ENCODE peak calls at places on chromosomes 4 and X, in seven cellular contexts. J is body of pancreas, H is IMR-90, Y is Peyer's patch, W is A549, T is lower leg skin, D is adrenal gland. B is an unnamed sample.

GRCh38 chrX:55754861-55755294 is 37.3 kb downstream of the RRAGB start:
- DNase-seq in D (no peak), W (no peak), J (no peak), H (no peak), T (no peak), Y (no peak), B (no peak)

GRCh38 chrX:113741744-113742143 is 842.1 kb upstream of the HTR2C start:
- DNase-seq in D (no peak), Y (no peak), J (no peak), T (no peak), H (no peak), W (no peak), B (no peak)

GRCh38 chrX:77635372-77635771 is 150.6 kb downstream of the ATRX start:
- DNase-seq in D (no peak), T (no peak), W (no peak), Y (no peak), J (no peak), H (no peak), B (no peak)

GRCh38 chrX:13028871-13029336 is 15.5 kb downstream of the FAM9C start:
- DNase-seq in Y (no peak), W (peak), H (no peak), D (no peak), J (no peak), T (no peak), B (no peak)

GRCh38 chr4:114386637-114387233 is 211.9 kb upstream of the UGT8 start:
- DNase-seq in J (peak), T (no peak), W (no peak), H (peak), Y (no peak), D (no peak), B (no peak)

GRCh38 chr4:1812720-1813119 is 19.6 kb downstream of the FGFR3 start:
- DNase-seq in T (no peak), H (no peak), D (no peak), Y (no peak), W (no peak), J (peak), B (no peak)

GRCh38 chr4:7719354-7720174 is 220.1 kb downstream of the AFAP1 start:
- DNase-seq in T (peak), J (peak), H (no peak), D (peak), Y (peak), W (peak), B (peak)

GRCh38 chr4:158033416-158033863 is 139.4 kb downstream of the GASK1B start:
- DNase-seq in T (peak), Y (no peak), H (peak), J (peak), D (peak), W (no peak), B (no peak)

GRCh38 chrX:73215263-73215662 is 612 bp upstream of the NAP1L2 start:
- DNase-seq in W (no peak), Y (no peak), H (no peak), J (no peak), T (no peak), D (no peak), B (no peak)

GRCh38 chr4:114343015-114343414 is 255.6 kb upstream of the UGT8 start:
- DNase-seq in W (no peak), Y (no peak), J (no peak), D (no peak), T (no peak), H (no peak), B (no peak)

GRCh38 chr4:99103166-99103565 is 14.6 kb upstream of the ADH5 start:
- DNase-seq in T (no peak), H (no peak), D (no peak), Y (no peak), W (no peak), J (no peak), B (no peak)

GRCh38 chr4:112857461-112857860 is 192.0 kb upstream of the ANK2 start:
- DNase-seq in H (peak), D (peak), T (no peak), J (peak), W (peak), Y (no peak), B (peak)

GRCh38 chrX:134373736-134374135 is 86.2 kb upstream of the HPRT1 start:
- DNase-seq in J (no peak), D (no peak), H (no peak), Y (no peak), W (no peak), T (no peak), B (no peak)

GRCh38 chr4:67546971-67547370 is 1.7 kb upstream of the CENPC start:
- DNase-seq in T (no peak), J (no peak), Y (no peak), H (no peak), W (no peak), D (no peak), B (no peak)

GRCh38 chrX:40735318-40736169 is at the start of gene MED14:
- DNase-seq in Y (peak), T (peak), W (peak), H (peak), D (peak), J (peak), B (peak)
- TF ChIP-seq POLR2A in Y (peak), T (no peak), W (peak), H (peak), D (peak), J (peak), B (peak)

GRCh38 chrX:101091817-101092216 is 6.2 kb upstream of the CENPI start:
- DNase-seq in Y (no peak), T (no peak), H (no peak), J (no peak), W (no peak), D (no peak), B (no peak)

GRCh38 chrX:101097546-101098453 is at the start of gene CENPI:
- DNase-seq in Y (peak), H (peak), D (peak), W (peak), J (peak), T (peak), B (peak)
- TF ChIP-seq POLR2A in Y (no peak), H (peak), D (peak), W (peak), J (peak), T (no peak), B (peak)

DNA sequence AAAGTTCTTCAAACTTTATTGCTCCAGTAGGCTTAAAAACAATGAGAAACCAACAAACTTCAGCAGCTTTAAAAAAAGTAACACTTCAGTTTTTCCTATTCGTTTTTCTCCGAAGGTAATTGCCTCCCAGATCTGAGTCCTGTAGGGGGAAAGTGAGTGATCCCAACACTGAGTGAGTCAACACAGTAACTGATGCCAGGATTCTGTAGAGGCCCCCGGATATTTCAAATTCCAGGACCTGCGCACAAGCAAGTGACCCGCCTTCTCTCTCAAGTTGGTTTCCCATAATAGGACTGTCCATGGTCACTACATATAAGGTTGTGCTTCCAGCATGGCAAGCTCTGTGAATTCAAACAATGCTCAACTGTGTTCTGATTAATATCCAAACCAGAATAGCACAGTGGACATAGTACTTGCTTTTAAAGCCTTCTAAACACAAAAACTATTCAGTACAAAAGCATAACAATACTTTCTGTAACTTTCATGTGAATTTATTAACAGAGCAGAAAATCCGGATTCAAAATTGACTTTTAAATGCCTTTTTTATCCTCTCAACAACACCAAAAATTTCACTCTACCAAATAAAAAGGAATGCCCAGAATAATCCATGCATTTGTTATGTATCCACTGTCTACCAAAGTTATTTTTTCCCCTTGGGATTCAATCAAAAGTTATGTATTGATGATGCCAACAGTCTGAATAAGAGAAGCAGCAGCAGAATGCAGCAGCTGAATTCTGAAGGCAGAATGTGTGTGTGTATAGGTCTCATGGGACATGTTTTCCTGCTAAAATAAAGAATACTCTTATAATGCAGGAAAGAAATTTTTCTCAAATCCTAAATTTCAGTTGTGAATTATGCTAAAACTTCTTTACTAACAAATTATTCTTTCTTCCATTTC is at the start of gene DMD:
- DNase-seq in D (peak), Y (no peak), J (peak), W (no peak), T (no peak), H (peak), B (no peak)
- TF ChIP-seq POLR2A in D (peak), Y (no peak), J (peak), W (no peak), T (no peak), H (no peak), B (no peak)

GRCh38 chrX:2693123-2693438 is 2.0 kb downstream of the CD99 start:
- DNase-seq in H (no peak), W (no peak), T (no peak), Y (no peak), J (no peak), D (no peak), B (no peak)

GRCh38 chrX:2689773-2690666 is 1.1 kb upstream of the CD99 start:
- DNase-seq in J (peak), D (no peak), T (peak), H (no peak), Y (peak), W (no peak), B (no peak)

GRCh38 chrX:2691543-2692220 is 587 bp downstream of the CD99 start:
- DNase-seq in H (peak), Y (peak), J (peak), T (peak), W (peak), D (peak), B (no peak)

GRCh38 chrX:2692221-2693122 is 1.4 kb downstream of the CD99 start:
- DNase-seq in W (no peak), Y (no peak), T (peak), H (peak), J (no peak), D (no peak), B (no peak)

GRCh38 chrX:2690856-2691542 is at the start of gene CD99:
- DNase-seq in Y (peak), H (peak), T (peak), J (peak), D (peak), W (peak), B (peak)
- TF ChIP-seq POLR2A in Y (peak), H (peak), T (no peak), J (peak), D (peak), W (no peak), B (peak)

GRCh38 chr4:103074039-103074438 is 2.5 kb downstream of the SLC9B2 start:
- DNase-seq in Y (no peak), T (no peak), H (no peak), W (no peak), D (no peak), J (no peak), B (no peak)

GRCh38 chr4:103076777-103077347 is 301 bp upstream of the SLC9B2 start:
- DNase-seq in D (no peak), J (no peak), T (no peak), Y (no peak), W (no peak), H (no peak), B (no peak)

GRCh38 chr4:103075435-103075893 is 1.1 kb downstream of the SLC9B2 start:
- DNase-seq in H (peak), D (no peak), J (no peak), Y (no peak), W (no peak), T (no peak), B (no peak)

GRCh38 chr4:103075894-103076776 is at the start of gene SLC9B2:
- DNase-seq in H (peak), J (peak), D (peak), Y (peak), W (peak), T (peak), B (peak)

DNA sequence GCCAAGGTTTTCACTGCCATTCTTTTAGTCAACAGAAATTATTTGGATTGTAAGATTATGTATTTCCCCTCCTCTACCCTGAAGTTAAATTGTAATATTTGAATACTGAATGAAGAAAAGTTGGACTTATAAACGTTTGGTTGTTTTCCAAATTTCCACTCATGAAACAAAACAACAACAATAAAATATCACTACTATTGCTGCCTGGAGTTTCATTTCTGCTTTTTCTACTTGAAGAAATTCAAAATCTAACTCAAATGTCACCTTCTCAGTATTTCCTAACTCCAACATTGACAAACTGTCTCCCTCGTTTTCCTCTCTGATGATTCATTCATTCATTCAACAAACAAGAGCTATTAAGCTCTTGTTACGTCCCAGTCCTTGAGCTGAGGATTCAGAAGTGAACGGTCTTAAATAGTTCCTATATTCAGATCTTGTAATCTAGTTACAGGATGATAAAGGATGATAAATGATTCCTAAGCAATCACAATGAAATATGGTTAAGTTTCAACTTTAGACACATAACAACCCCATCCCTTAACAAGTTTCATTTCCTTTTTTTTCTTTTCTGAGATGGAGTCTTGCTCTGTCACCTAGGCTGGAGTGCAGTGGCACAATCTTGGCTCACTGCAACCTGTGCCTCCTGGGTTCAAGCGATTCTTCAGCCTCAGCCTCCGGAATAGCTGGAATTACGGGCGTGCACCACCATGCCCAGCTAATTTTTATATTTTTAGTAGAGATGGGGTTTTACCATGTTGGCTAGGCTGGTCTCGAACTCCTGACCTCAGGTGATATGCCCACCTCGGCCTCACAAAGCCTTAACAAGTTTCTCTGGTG is 1.7 kb downstream of the SLC9B2 start:
- DNase-seq in J (no peak), D (no peak), W (no peak), H (peak), T (no peak), Y (no peak), B (no peak)
- TF ChIP-seq POLR2A in J (no peak), D (no peak), W (no peak), H (no peak), T (no peak), Y (no peak), B (no peak)

GRCh38 chrX:30215357-30215843 is at the start of gene MAGEB2:
- DNase-seq in W (no peak), D (no peak), T (no peak), Y (no peak), H (no peak), J (no peak), B (no peak)
- TF ChIP-seq POLR2A in W (no peak), D (no peak), T (no peak), Y (no peak), H (no peak), J (no peak), B (no peak)

DNA sequence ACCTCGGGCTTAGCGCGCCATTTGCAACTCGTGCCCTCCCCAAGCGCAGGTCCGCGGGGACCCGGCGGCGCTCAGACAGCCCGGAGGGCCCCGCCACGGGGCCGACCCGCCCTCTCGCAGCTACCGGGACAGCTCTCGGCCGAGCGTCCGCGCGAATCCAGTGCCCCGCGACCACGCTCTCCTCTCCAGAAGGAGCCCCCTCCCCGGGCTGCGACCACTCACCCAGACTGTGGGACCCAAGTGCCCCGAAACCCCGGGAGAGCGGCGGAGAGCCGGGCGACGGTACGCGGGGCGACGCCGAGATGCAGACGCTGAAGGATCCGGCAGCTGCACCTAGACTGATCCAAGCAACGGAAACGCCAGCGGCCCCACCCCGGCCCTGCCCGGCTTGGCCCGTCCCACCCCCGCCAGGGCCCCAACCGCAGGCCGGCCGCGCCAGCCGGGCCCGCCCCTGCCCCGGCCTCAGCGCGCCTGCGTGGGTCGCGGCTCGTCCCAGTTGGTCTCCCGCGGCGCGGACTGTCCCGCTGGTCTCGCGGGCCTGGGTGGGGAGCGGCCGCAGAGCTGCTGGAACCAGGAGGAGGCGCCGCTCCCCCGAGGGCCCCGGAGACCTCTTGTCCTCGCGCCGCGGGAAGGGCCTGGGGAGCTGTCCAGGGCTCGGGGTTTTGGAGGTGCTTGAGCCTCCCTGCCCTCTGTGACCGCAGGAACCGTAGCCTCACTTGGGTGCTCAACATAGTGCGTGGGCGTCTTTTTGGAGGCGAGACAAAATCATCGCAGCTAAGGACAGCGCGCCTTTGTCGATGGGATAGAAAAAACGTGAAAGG is at the start of gene ANXA5:
- DNase-seq in T (peak), W (peak), D (peak), J (peak), Y (peak), H (peak), B (peak)
- TF ChIP-seq POLR2A in T (no peak), W (peak), D (peak), J (peak), Y (peak), H (peak), B (peak)

GRCh38 chr4:107719927-107720722 is at the start of gene PAPSS1:
- DNase-seq in T (peak), Y (peak), W (peak), H (peak), J (peak), D (peak), B (peak)
- TF ChIP-seq POLR2A in T (no peak), Y (peak), W (peak), H (peak), J (peak), D (peak), B (peak)